ENCODE peak calls at places on chromosomes 2 and 18, in six cellular contexts. B, C, Y, Z, S and O are unnamed samples.

GRCh38 chr2:116988303-116988702 is 826.2 kb upstream of the DDX18 start:
- DNase-seq in B (peak), C (no peak), Y (no peak), Z (no peak), S (no peak), O (no peak)

GRCh38 chr2:16103614-16104344 is 163.4 kb downstream of the MYCN start:
- DNase-seq in B (no peak), C (no peak), Y (no peak), Z (no peak), S (no peak), O (no peak)

GRCh38 chr2:66582364-66582974 is 147.5 kb downstream of the MEIS1 start:
- DNase-seq in B (no peak), C (no peak), Y (no peak), Z (no peak), S (peak), O (no peak)

GRCh38 chr2:16615687-16616615 is 49.7 kb downstream of the CYRIA start:
- DNase-seq in B (no peak), C (no peak), Y (no peak), Z (peak), S (peak), O (no peak)

GRCh38 chr2:158797963-158798700 is 3.0 kb downstream of the DAPL1 start:
- DNase-seq in B (peak), C (no peak), Y (no peak), Z (no peak), S (no peak), O (no peak)

GRCh38 chr2:215607790-215608189 is 171.9 kb upstream of the FN1 start:
- DNase-seq in B (no peak), C (no peak), Y (no peak), Z (no peak), S (no peak), O (no peak)

GRCh38 chr2:162710282-162710891 is 128.2 kb downstream of the KCNH7 start:
- DNase-seq in B (peak), C (no peak), Y (no peak), Z (no peak), S (no peak), O (no peak)

GRCh38 chr2:209525336-209525735 is 101.5 kb downstream of the MAP2 start:
- DNase-seq in B (no peak), C (no peak), Y (no peak), Z (no peak), S (no peak), O (no peak)

GRCh38 chr2:24659862-24660261 is 133.3 kb downstream of the PTRHD1 start:
- DNase-seq in B (no peak), C (no peak), Y (no peak), Z (no peak), S (no peak), O (no peak)

GRCh38 chr2:166881177-166881576 is 7.1 kb upstream of the XIRP2 start:
- DNase-seq in B (no peak), C (no peak), Y (no peak), Z (no peak), S (no peak), O (no peak)

GRCh38 chr18:8506251-8507049 is 102.8 kb upstream of the RAB12 start:
- DNase-seq in B (no peak), C (no peak), Y (no peak), Z (no peak), S (peak), O (no peak)

GRCh38 chr2:206740800-206741199 is 22.6 kb upstream of the DYTN start:
- DNase-seq in B (no peak), C (no peak), Y (no peak), Z (no peak), S (no peak), O (no peak)

GRCh38 chr2:106020821-106021316 is 173.2 kb downstream of the UXS1 start:
- DNase-seq in B (no peak), C (no peak), Y (no peak), Z (peak), S (no peak), O (no peak)

GRCh38 chr2:10028988-10029874 is 14.1 kb upstream of the KLF11 start:
- DNase-seq in B (peak), C (no peak), Y (no peak), Z (peak), S (peak), O (no peak)

GRCh38 chr18:57908092-57908491 is 105.0 kb upstream of the ATP8B1 start:
- DNase-seq in B (no peak), C (no peak), Y (no peak), Z (no peak), S (no peak), O (no peak)

GRCh38 chr2:152961376-152961775 is 243.0 kb downstream of the ARL6IP6 start:
- DNase-seq in B (no peak), C (no peak), Y (no peak), Z (no peak), S (no peak), O (no peak)

GRCh38 chr2:221521261-221521845 is 50.8 kb downstream of the EPHA4 start:
- DNase-seq in B (no peak), C (no peak), Y (no peak), Z (no peak), S (no peak), O (no peak)

GRCh38 chr18:24274822-24275221 is 122.8 kb downstream of the OSBPL1A start:
- DNase-seq in B (no peak), C (no peak), Y (no peak), Z (peak), S (no peak), O (no peak)

GRCh38 chr2:69582582-69583176 is 60.9 kb downstream of the AAK1 start:
- DNase-seq in B (no peak), C (peak), Y (no peak), Z (no peak), S (no peak), O (no peak)

GRCh38 chr2:204892506-204893255 is 347.4 kb downstream of the PARD3B start:
- DNase-seq in B (peak), C (peak), Y (no peak), Z (no peak), S (no peak), O (no peak)

GRCh38 chr18:59823611-59824195 is 76.1 kb upstream of the PMAIP1 start:
- DNase-seq in B (peak), C (peak), Y (peak), Z (peak), S (peak), O (peak)

GRCh38 chr2:183149489-183149888 is 25.2 kb downstream of the NUP35 start:
- DNase-seq in B (no peak), C (peak), Y (no peak), Z (no peak), S (no peak), O (no peak)

GRCh38 chr18:39305756-39306155 is 1740.2 kb upstream of the CELF4 start:
- DNase-seq in B (no peak), C (no peak), Y (no peak), Z (no peak), S (no peak), O (no peak)

GRCh38 chr2:158305501-158305900 is 151.1 kb downstream of the CCDC148 start:
- DNase-seq in B (peak), C (no peak), Y (no peak), Z (no peak), S (no peak), O (no peak)

GRCh38 chr2:67694464-67694863 is 297.3 kb downstream of the ETAA1 start:
- DNase-seq in B (peak), C (no peak), Y (no peak), Z (no peak), S (no peak), O (no peak)

GRCh38 chr2:127943186-127943585 is 57.4 kb upstream of the AMMECR1L start:
- DNase-seq in B (peak), C (no peak), Y (no peak), Z (no peak), S (no peak), O (no peak)

GRCh38 chr2:150624001-150624401 is 136.5 kb upstream of the RND3 start:
- DNase-seq in B (peak), C (no peak), Y (no peak), Z (no peak), S (no peak), O (no peak)

GRCh38 chr2:121591199-121591598 is 58.1 kb downstream of the CLASP1 start:
- DNase-seq in B (no peak), C (no peak), Y (no peak), Z (no peak), S (no peak), O (no peak)

GRCh38 chr2:209383212-209383611 is 40.6 kb upstream of the MAP2 start:
- DNase-seq in B (peak), C (peak), Y (no peak), Z (no peak), S (no peak), O (no peak)

GRCh38 chr2:165198181-165198580 is 5.7 kb downstream of the SCN3A start:
- DNase-seq in B (no peak), C (no peak), Y (no peak), Z (no peak), S (no peak), O (no peak)

GRCh38 chr2:203225423-203226039 is 13.3 kb upstream of the CYP20A1 start:
- DNase-seq in B (peak), C (peak), Y (no peak), Z (no peak), S (no peak), O (no peak)

GRCh38 chr2:119234021-119235019 is 10.7 kb downstream of the STEAP3 start:
- DNase-seq in B (peak), C (no peak), Y (no peak), Z (no peak), S (no peak), O (no peak)

GRCh38 chr2:134178109-134178877 is 75.6 kb upstream of the MGAT5 start:
- DNase-seq in B (no peak), C (no peak), Y (no peak), Z (no peak), S (no peak), O (no peak)

GRCh38 chr2:142756430-142756829 is 121.0 kb upstream of the KYNU start:
- DNase-seq in B (peak), C (no peak), Y (no peak), Z (no peak), S (no peak), O (no peak)

GRCh38 chr2:27756544-27757498 is 14.7 kb upstream of the MRPL33 start:
- DNase-seq in B (no peak), C (no peak), Y (peak), Z (peak), S (no peak), O (no peak)

GRCh38 chr2:160228141-160228963 is 28.3 kb upstream of the ITGB6 start:
- DNase-seq in B (peak), C (peak), Y (no peak), Z (no peak), S (no peak), O (no peak)

GRCh38 chr18:61948196-61948800 is 55.5 kb upstream of the RNF152 start:
- DNase-seq in B (peak), C (peak), Y (no peak), Z (no peak), S (no peak), O (no peak)

GRCh38 chr2:190272457-190272842 is 47.2 kb downstream of the HIBCH start:
- DNase-seq in B (no peak), C (no peak), Y (no peak), Z (no peak), S (no peak), O (no peak)
- TF ChIP-seq CTCF in B (no peak), C (no peak), Y (no peak), Z (no peak), S (no peak), O (no peak)

DNA sequence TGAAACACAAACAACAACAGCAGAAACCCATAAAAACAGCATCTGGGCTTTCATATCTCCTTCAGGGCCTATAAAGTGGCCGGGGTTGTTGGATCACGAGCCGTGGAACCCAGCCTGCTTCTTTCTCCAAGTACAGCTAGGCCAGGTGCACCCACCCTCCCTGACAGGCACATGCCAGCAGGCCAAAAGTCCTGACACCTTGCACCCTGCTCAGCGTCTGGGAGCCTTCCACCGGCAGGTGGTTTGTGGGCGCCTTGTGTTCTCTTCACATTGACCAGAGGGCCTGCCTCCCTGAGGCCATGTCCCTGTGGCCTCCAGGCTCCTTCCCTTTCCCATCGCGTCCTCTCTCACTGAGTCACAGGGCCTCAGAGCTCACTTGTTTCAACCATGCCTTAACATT is 271.6 kb downstream of the ZNF516 start:
- DNase-seq in B (no peak), C (no peak), Y (peak), Z (no peak), S (no peak), O (no peak)
- H3K4me3 ChIP-seq in B (no peak), C (no peak), Y (no peak), Z (no peak), S (no peak), O (no peak)

GRCh38 chr2:675051-675450 is 2.2 kb downstream of the TMEM18 start:
- DNase-seq in B (no peak), C (no peak), Y (no peak), Z (no peak), S (no peak), O (no peak)

GRCh38 chr2:677056-677949 is at the start of gene TMEM18:
- DNase-seq in B (peak), C (peak), Y (peak), Z (peak), S (peak), O (peak)

GRCh38 chr2:676647-677055 is 555 bp downstream of the TMEM18 start:
- DNase-seq in B (peak), C (peak), Y (peak), Z (peak), S (peak), O (peak)

GRCh38 chr2:675460-675859 is 1.7 kb downstream of the TMEM18 start:
- DNase-seq in B (no peak), C (no peak), Y (no peak), Z (no peak), S (no peak), O (no peak)

DNA sequence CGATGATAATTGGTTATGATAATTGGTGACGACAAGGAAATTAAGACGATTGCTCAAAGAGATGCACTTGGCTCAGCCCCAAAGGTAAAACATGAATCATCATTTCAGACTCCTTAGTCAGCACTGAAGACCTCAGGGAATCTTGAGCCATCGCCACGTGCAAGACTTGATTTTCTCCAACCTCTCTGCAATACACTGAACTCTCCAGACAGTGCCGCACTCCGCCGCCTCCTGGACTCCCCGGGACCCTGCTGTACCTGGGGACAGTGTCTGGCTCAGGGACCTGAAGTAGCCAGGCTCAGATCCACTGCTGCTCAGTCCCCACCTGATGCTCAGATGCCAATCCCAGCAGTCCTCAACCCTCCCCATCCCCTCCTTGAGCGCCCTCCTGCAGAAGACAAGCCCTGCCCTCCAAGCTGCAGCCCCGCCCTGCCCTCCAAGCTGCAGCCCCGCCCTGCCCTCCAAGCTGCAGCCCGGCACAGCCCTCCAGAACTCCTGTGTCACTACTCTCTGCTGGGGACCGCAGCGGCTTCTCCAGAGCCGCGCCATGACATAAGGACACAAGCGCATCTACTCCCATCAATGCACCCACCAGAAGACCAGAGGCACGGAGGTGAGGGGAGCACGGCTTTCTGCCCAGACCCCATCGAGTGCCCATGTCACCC is 1.1 kb downstream of the TMEM18 start:
- DNase-seq in B (peak), C (peak), Y (no peak), Z (peak), S (peak), O (peak)
- TF ChIP-seq CTCF in B (peak), C (peak), Y (peak), Z (no peak), S (no peak), O (peak)

GRCh38 chr2:33137331-33137730 is 190.6 kb downstream of the LTBP1 start:
- DNase-seq in B (no peak), C (no peak), Y (no peak), Z (no peak), S (no peak), O (no peak)
- H3K4me3 ChIP-seq in B (no peak), C (peak), Y (no peak), Z (peak), S (peak), O (no peak)

GRCh38 chr2:229783108-229783721 is 68.9 kb upstream of the DNER start:
- DNase-seq in B (no peak), C (no peak), Y (no peak), Z (no peak), S (no peak), O (no peak)

GRCh38 chr2:229779650-229780049 is 65.3 kb upstream of the DNER start:
- DNase-seq in B (peak), C (no peak), Y (no peak), Z (no peak), S (no peak), O (no peak)

GRCh38 chr2:229784791-229785190 is 70.4 kb upstream of the DNER start:
- DNase-seq in B (no peak), C (no peak), Y (no peak), Z (no peak), S (no peak), O (no peak)

GRCh38 chr2:229777716-229778115 is 63.4 kb upstream of the DNER start:
- DNase-seq in B (no peak), C (no peak), Y (no peak), Z (no peak), S (no peak), O (no peak)

DNA sequence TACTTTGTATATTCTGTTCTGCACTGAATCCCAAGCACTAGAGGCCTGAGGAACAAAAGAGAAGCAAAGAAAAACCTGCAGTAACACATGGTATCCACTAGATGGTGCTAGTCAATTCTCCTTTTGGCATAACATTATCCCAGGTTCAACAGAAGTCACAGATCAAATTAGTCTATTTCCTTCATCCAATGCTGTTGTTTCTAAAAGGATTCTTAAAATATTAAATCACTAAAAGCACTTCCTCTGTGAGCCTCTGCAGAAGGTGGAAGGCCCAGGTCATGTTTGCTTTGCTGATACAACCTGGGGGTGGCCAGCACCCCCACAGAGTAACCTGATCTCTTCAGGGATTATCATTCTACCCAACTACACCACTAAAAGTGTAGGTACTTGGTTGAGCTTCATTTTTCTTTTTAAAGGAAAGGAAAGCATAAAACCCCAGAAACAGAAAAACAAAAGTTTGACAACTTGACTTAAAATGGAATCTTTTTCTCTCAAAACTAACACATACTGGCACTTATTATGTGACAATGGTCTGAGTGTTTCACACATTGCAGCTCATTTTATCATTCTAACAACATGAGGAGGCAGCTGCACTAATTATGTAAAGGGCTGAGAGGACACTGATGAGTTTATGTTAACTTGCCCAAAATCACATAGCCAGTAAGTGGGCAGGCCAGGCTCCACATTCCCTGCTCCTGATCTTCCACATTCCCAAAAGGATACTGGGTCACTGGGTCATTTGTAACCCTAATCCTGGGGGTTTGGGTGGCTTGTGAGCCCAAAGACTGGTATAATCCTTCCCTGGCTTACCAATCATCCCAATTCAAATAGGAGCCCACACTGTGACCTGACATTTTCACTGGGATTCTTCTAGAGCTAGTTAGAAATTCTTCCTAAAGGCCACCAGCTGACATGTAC is 66.8 kb upstream of the DNER start:
- DNase-seq in B (peak), C (peak), Y (no peak), Z (no peak), S (no peak), O (peak)
- TF ChIP-seq CTCF in B (peak), C (peak), Y (peak), Z (peak), S (peak), O (peak)

GRCh38 chr2:62196278-62196901 is 475 bp downstream of the B3GNT2 start:
- DNase-seq in B (no peak), C (no peak), Y (peak), Z (peak), S (peak), O (no peak)
- H3K4me3 ChIP-seq in B (peak), C (peak), Y (peak), Z (peak), S (peak), O (peak)

DNA sequence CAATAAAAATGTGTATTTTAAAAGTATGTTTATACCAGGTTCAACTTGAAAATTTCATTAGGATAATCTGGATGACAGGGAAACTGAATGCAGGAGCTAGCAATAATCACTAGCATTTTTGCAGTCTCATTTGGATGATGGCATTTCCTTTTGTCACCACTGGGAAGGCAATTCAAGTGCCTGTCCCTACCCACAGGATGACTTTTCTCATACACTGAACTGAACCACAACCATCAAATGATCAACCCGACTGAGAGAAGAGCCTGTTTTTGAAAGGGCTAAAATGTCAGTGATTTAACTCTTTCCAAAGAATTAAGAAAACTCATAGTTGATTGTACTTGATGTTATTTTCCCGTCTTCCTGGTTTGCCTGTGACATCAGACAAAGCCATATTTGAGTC is 115.0 kb downstream of the FAM124B start:
- DNase-seq in B (no peak), C (no peak), Y (no peak), Z (no peak), S (no peak), O (no peak)
- TF ChIP-seq CTCF in B (no peak), C (peak), Y (no peak), Z (no peak), S (no peak), O (no peak)

GRCh38 chr2:144480257-144480656 is 39.7 kb downstream of the ZEB2 start:
- DNase-seq in B (no peak), C (no peak), Y (no peak), Z (no peak), S (no peak), O (no peak)
- H3K4me3 ChIP-seq in B (no peak), C (no peak), Y (no peak), Z (no peak), S (no peak), O (no peak)

GRCh38 chr2:187995556-187995955 is 296.1 kb upstream of the GULP1 start:
- DNase-seq in B (no peak), C (no peak), Y (no peak), Z (no peak), S (no peak), O (no peak)
- TF ChIP-seq CTCF in B (no peak), C (no peak), Y (no peak), Z (no peak), S (no peak), O (no peak)